ENCODE peak calls at places on chromosome 6, in four cellular contexts. Q, O, B and Y are unnamed samples. For H3K4me1, the result is how much of the 10 kb centered on the place peaks cover.

GRCh38 chr6:136921936-136922679 is at the start of gene SLC35D3:
- DNase-seq in B (no peak), Q (no peak), O (peak), Y (no peak)

GRCh38 chr6:129846761-129847160 is 14.4 kb downstream of the TMEM244 start:
- DNase-seq in B (no peak), O (no peak), Q (no peak), Y (no peak)

GRCh38 chr6:163113358-163113962 is 301.1 kb upstream of the QKI start:
- DNase-seq in Q (no peak), B (no peak), O (no peak), Y (no peak)

GRCh38 chr6:391559-392440 is at the start of gene IRF4:
- DNase-seq in O (no peak), Q (no peak), B (no peak), Y (peak)

GRCh38 chr6:72916906-72917305 is 295.0 kb downstream of the KCNQ5 start:
- DNase-seq in Q (no peak), B (no peak), O (no peak), Y (no peak)

GRCh38 chr6:56914791-56915658 is 39.9 kb upstream of the BEND6 start:
- DNase-seq in B (no peak), O (peak), Q (no peak), Y (peak)

GRCh38 chr6:108800510-108800909 is 47.7 kb upstream of the ARMC2 start:
- DNase-seq in B (no peak), Q (peak), O (no peak), Y (no peak)

GRCh38 chr6:6697620-6698019 is 109.1 kb downstream of the LY86 start:
- DNase-seq in B (no peak), Q (no peak), O (no peak), Y (no peak)

GRCh38 chr6:16950311-16950710 is 151.5 kb upstream of the STMND1 start:
- DNase-seq in O (no peak), Q (no peak), B (no peak), Y (no peak)

GRCh38 chr6:16955899-16956298 is 146.0 kb upstream of the STMND1 start:
- DNase-seq in B (no peak), Q (no peak), O (no peak), Y (no peak)

GRCh38 chr6:16956371-16956770 is 145.5 kb upstream of the STMND1 start:
- DNase-seq in O (no peak), B (peak), Q (no peak), Y (no peak)

GRCh38 chr6:16950825-16951495 is 150.9 kb upstream of the STMND1 start:
- DNase-seq in Q (no peak), O (no peak), B (no peak), Y (no peak)

GRCh38 chr6:16953905-16954304 is 147.9 kb upstream of the STMND1 start:
- DNase-seq in O (no peak), B (no peak), Q (no peak), Y (no peak)
- H3K4me1 ChIP-seq in O (under half), B (under half), Q (under half), Y (under half)

DNA sequence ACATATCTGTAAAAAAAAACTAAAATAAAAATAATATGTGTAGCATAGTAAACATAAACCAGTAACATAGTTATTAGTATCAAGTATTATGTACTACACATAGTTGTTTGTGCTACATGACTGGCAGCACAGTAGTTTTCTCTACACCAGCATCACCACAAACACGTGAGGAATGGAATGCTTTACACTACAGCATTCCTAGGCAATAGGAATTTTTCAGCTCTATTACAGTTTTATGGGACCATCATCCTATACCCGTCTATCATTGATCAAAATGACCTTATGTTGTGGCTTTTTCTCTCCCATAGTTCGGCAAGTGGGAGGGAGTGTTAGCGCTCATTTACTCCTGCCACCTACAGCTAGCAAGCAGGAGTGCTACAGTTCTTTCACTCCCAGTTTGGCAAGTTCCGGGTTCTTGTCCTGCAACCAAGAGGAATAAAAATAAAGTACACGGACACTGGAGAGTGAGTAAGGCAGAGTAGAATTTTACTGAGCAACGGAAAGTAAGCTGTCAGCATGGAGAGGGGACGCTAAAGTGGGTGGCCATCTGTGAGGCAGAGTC is 196.8 kb upstream of the HSF2 start:
- DNase-seq in Q (no peak), B (no peak), O (no peak), Y (no peak)
- TF ChIP-seq CTCF in Q (no peak), B (no peak), O (no peak), Y (no peak)

GRCh38 chr6:70073637-70074036 is 207.3 kb downstream of the COL19A1 start:
- DNase-seq in B (no peak), Q (no peak), O (no peak), Y (no peak)
- H3K4me3 ChIP-seq in B (no peak), Q (no peak), O (no peak), Y (no peak)

GRCh38 chr6:119256978-119257462 is 92.5 kb downstream of the MAN1A1 start:
- DNase-seq in B (no peak), O (no peak), Q (no peak), Y (no peak)
- H3K4me1 ChIP-seq in B (under half), O (under half), Q (under half), Y (under half)

DNA sequence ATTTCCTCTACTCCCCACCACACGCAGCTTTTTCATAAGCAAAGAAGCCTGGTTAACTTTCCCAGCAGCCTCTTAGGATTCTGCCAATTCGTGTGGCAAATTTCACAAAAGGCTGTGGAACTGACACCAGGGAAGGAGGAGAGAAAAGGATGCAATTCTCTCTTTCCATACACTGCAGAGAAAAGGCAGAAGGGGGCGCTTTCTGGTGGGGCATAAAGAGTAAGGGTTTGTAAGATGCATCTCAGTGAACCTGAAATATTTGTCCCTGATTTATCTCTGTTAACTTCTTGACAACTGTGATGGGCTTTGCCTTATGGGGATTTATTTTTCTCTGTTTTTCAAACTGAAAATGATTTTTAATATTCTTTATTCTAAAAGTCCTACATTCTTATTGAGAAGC is 45.5 kb upstream of the GLP1R start:
- DNase-seq in B (peak), Q (no peak), O (peak), Y (no peak)
- TF ChIP-seq CTCF in B (peak), Q (no peak), O (peak), Y (no peak)

GRCh38 chr6:29626948-29627761 is 5.8 kb downstream of the GABBR1 start:
- DNase-seq in B (no peak), O (no peak), Q (no peak), Y (no peak)
- H3K4me3 ChIP-seq in B (no peak), O (peak), Q (peak), Y (peak)

GRCh38 chr6:87901613-87902012 is 146.0 kb upstream of the SPACA1 start:
- DNase-seq in O (no peak), B (no peak), Q (no peak), Y (no peak)

GRCh38 chr6:87902383-87902782 is 145.3 kb upstream of the SPACA1 start:
- DNase-seq in Q (no peak), O (no peak), B (no peak), Y (no peak)

GRCh38 chr6:87899499-87900147 is 148.0 kb upstream of the SPACA1 start:
- DNase-seq in B (no peak), O (no peak), Q (no peak), Y (no peak)

GRCh38 chr6:87900160-87900698 is 147.4 kb upstream of the SPACA1 start:
- DNase-seq in B (no peak), Q (no peak), O (no peak), Y (no peak)

GRCh38 chr6:87897581-87898147 is 150.0 kb upstream of the SPACA1 start:
- DNase-seq in B (no peak), Q (no peak), O (no peak), Y (no peak)
- H3K4me1 ChIP-seq in B (under half), Q (under half), O (under half), Y (under half)